ENCODE peak calls at places on chromosomes 6 and 20, in five cellular contexts. B is stomach, A is A549, E is H1, F is tibial nerve. L is an unnamed sample.
A peak's percentile ranks its signal among the peaks of the same experiment; 100 is the strongest.

GRCh38 chr6:75301537-75301936 is 16.9 kb upstream of the TMEM30A start:
- DNase-seq in B (no peak), A (no peak), E (no peak), F (no peak), L (no peak)

GRCh38 chr6:25601797-25602679 is 50.0 kb upstream of the SCGN start:
- DNase-seq in B (no peak), A (peak; percentile 28), E (no peak), F (no peak), L (no peak)

GRCh38 chr6:97876711-97877110 is 593.7 kb upstream of the MMS22L start:
- DNase-seq in B (no peak), A (no peak), E (no peak), F (no peak), L (no peak)

GRCh38 chr6:135411339-135411738 is 86.2 kb downstream of the AHI1 start:
- DNase-seq in B (no peak), A (no peak), E (no peak), F (no peak), L (no peak)

GRCh38 chr6:15077006-15077405 is 168.9 kb upstream of the JARID2 start:
- DNase-seq in B (no peak), A (no peak), E (no peak), F (no peak), L (no peak)

GRCh38 chr6:118912646-118913045 is 18.7 kb downstream of the ASF1A start:
- DNase-seq in B (no peak), A (no peak), E (no peak), F (no peak), L (no peak)

GRCh38 chr6:130138116-130138908 is 84.4 kb downstream of the SAMD3 start:
- DNase-seq in B (no peak), A (no peak), E (no peak), F (no peak), L (no peak)

GRCh38 chr20:31842471-31843157 is 2.8 kb downstream of the FOXS1 start:
- DNase-seq in B (no peak), A (no peak), E (no peak), F (peak; percentile 36), L (peak; percentile 56)

GRCh38 chr6:3794092-3794491 is 42.6 kb upstream of the PXDC1 start:
- DNase-seq in B (no peak), A (no peak), E (no peak), F (no peak), L (no peak)

GRCh38 chr6:113772961-113773360 is 84.2 kb upstream of the MARCKS start:
- DNase-seq in B (no peak), A (no peak), E (no peak), F (no peak), L (no peak)

GRCh38 chr6:39206250-39206721 is 23.0 kb downstream of the KCNK5 start:
- DNase-seq in B (peak; percentile 63), A (no peak), E (no peak), F (no peak), L (no peak)

GRCh38 chr20:37502654-37503053 is 18.4 kb upstream of the NNAT start:
- DNase-seq in B (no peak), A (no peak), E (no peak), F (no peak), L (peak; percentile 27)

GRCh38 chr6:83311231-83311630 is 118.1 kb downstream of the RWDD2A start:
- DNase-seq in B (no peak), A (no peak), E (no peak), F (no peak), L (no peak)

GRCh38 chr20:32386091-32386490 is 28.0 kb downstream of the ASXL1 start:
- DNase-seq in B (no peak), A (no peak), E (no peak), F (no peak), L (no peak)

GRCh38 chr6:163198396-163198795 is 216.1 kb upstream of the QKI start:
- DNase-seq in B (no peak), A (no peak), E (no peak), F (no peak), L (no peak)

GRCh38 chr6:16559091-16559490 is 202.2 kb downstream of the ATXN1 start:
- DNase-seq in B (no peak), A (no peak), E (no peak), F (no peak), L (no peak)

GRCh38 chr6:152068622-152069261 is 261.3 kb downstream of the ESR1 start:
- DNase-seq in B (no peak), A (no peak), E (no peak), F (no peak), L (no peak)

GRCh38 chr6:165662671-165663282 is at the start of gene PDE10A:
- DNase-seq in B (peak; percentile 39), A (peak; percentile 81), E (no peak), F (peak; percentile 30), L (peak; percentile 80)

GRCh38 chr20:62921119-62921687 is 5.1 kb downstream of the DIDO1 start:
- DNase-seq in B (peak; percentile 59), A (peak; percentile 82), E (no peak), F (no peak), L (no peak)

GRCh38 chr6:31202259-31203166 is 32.0 kb upstream of the POU5F1 start:
- DNase-seq in B (no peak), A (no peak), E (no peak), F (no peak), L (no peak)

GRCh38 chr6:136921936-136922679 is at the start of gene SLC35D3:
- DNase-seq in B (no peak), A (peak; percentile 23), E (no peak), F (no peak), L (no peak)

GRCh38 chr6:116016846-116017545 is 43.7 kb downstream of the FRK start:
- DNase-seq in B (no peak), A (no peak), E (no peak), F (no peak), L (no peak)

GRCh38 chr6:7566031-7566556 is 23.9 kb upstream of the SNRNP48 start:
- DNase-seq in B (no peak), A (no peak), E (no peak), F (no peak), L (no peak)

GRCh38 chr6:22530506-22530905 is 38.9 kb upstream of the HDGFL1 start:
- DNase-seq in B (no peak), A (no peak), E (no peak), F (no peak), L (no peak)

GRCh38 chr20:51352790-51353189 is 189.7 kb downstream of the NFATC2 start:
- DNase-seq in B (no peak), A (no peak), E (no peak), F (no peak), L (no peak)

GRCh38 chr6:106823732-106824351 is 150.7 kb downstream of the CD24 start:
- DNase-seq in B (peak; percentile 68), A (no peak), E (peak; percentile 54), F (no peak), L (no peak)

GRCh38 chr6:106823058-106823457 is 151.5 kb downstream of the CD24 start:
- DNase-seq in B (no peak), A (no peak), E (no peak), F (no peak), L (no peak)

GRCh38 chr6:106825156-106825555 is 149.4 kb downstream of the CD24 start:
- DNase-seq in B (no peak), A (no peak), E (no peak), F (no peak), L (no peak)

DNA sequence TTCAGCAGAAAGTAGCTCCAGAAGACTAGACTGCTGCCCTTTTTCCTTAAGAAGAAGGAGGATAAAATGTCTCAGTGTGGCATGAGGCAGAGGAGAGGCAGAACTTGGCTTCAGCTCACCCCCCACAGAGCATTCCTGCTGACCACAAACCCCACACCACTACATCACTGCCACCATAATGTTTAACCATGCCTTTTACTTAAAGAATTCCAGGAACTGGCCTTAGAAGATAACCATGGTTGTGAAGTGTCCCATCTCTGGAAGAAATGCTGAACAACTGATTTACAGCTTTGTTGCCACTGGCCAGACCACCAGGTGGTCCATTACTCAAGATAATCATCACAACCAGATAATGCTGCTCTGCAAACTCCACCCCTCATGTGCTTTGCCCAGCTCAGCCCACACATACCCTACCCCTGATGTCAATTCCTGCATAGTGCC is 154.1 kb downstream of the CD24 start:
- DNase-seq in B (no peak), A (peak; percentile 31), E (no peak), F (no peak), L (no peak)
- TF ChIP-seq EP300 in B (no peak), A (peak; percentile 81), E (no peak), F (no peak), L (no peak)

DNA sequence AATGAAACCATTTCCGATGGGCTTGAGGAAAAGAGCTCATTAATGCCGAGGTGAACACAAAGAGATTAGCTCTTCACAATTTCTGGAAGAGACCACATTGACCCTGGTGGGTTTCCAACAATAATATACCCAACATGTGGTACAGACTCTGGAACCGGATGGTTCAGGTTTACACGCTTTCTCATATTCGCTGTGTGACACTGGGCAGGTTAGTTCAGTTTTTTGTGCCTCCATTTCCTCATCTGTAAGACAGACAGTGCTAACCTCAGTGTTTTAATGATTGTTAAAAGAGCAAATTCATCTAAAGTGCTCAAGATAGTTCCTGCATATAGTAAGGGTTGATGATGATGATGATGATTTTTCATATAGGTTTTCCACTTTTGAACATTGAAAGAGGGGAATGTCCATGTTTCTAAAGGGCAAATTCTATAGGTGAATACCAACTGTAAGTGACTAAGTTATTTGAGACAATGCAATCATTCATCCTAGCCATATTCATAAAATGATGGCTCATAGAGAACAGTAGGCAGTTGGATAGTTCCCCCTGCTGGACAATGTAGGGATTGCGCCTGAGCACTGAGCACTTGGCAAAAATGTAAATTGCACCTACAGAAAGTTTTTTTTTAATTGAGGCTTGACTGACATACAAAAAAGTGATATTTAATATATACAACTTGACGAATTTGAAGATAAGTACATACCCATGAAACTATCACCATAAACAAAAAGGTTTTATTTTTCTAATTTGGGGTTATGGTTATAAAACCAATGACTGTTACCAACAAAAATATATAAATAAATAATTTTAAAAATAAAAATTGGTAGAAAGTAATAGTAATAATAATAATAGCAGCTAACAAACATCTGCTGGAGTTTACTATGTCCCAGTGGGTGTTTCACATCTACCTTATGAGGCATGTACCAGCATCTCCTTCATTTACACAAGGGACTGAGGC is 2.1 kb upstream of the PERP start:
- DNase-seq in B (peak; percentile 85), A (peak; percentile 40), E (no peak), F (peak; percentile 95), L (peak; percentile 80)
- H3K4me3 ChIP-seq in B (no peak overlapping the region), A (no peak overlapping the region), E (no peak overlapping the region), F (no peak overlapping the region), L (no peak overlapping the region)

GRCh38 chr20:49219091-49219923 is at the start of gene DDX27:
- DNase-seq in B (peak; percentile 99), A (peak; percentile 86), E (peak; percentile 99), F (peak; percentile 97), L (peak; percentile 99)
- TF ChIP-seq EP300 in B (no peak), A (no peak), E (no peak), F (peak; percentile 99), L (peak; percentile 11)

GRCh38 chr6:34239240-34239825 is 2.7 kb downstream of the HMGA1 start:
- DNase-seq in B (no peak), A (no peak), E (no peak), F (no peak), L (peak; percentile 42)

GRCh38 chr6:34237316-34237721 is 646 bp downstream of the HMGA1 start:
- DNase-seq in B (no peak), A (no peak), E (no peak), F (no peak), L (no peak)

GRCh38 chr6:34237722-34238506 is 1.2 kb downstream of the HMGA1 start:
- DNase-seq in B (no peak), A (peak; percentile 56), E (no peak), F (no peak), L (peak; percentile 68)

GRCh38 chr6:34239893-34240292 is 3.2 kb downstream of the HMGA1 start:
- DNase-seq in B (no peak), A (no peak), E (no peak), F (no peak), L (peak; percentile 17)

GRCh38 chr6:34238507-34239239 is 2.0 kb downstream of the HMGA1 start:
- DNase-seq in B (no peak), A (no peak), E (no peak), F (no peak), L (peak; percentile 56)
- H3K4me3 ChIP-seq in B (peak overlapping the region; percentile 75), A (peak overlapping the region; percentile 83), E (peak overlapping the region; percentile 100), F (peak overlapping the region; percentile 55), L (peak overlapping the region; percentile 81)